ENCODE peak calls at places on chromosomes 2 and 18, in six cellular contexts. V, A, B, S, K and R are unnamed samples.

GRCh38 chr2:200788129-200788718 is 23.5 kb upstream of the BZW1 start:
- DNase-seq in A (no peak), B (no peak), V (no peak), K (no peak), S (no peak), R (no peak)

GRCh38 chr2:227460079-227460485 is 11.9 kb upstream of the AGFG1 start:
- DNase-seq in V (no peak), A (no peak), B (no peak), S (peak; percentile 46), K (peak; percentile 89), R (no peak)

GRCh38 chr2:96970910-96971309 is 15.5 kb downstream of the FAM178B start:
- DNase-seq in B (no peak), S (no peak), A (no peak), K (no peak), V (no peak), R (no peak)

GRCh38 chr2:153408708-153409107 is 69.9 kb downstream of the RPRM start:
- DNase-seq in S (no peak), B (no peak), A (no peak), V (no peak), K (no peak), R (no peak)

GRCh38 chr18:6219116-6219717 is 195.5 kb downstream of the L3MBTL4 start:
- DNase-seq in S (peak; percentile 46), A (peak; percentile 87), V (no peak), B (no peak), K (peak; percentile 19), R (no peak)

GRCh38 chr2:64595397-64596160 is 58.1 kb downstream of the SERTAD2 start:
- DNase-seq in V (no peak), K (no peak), S (no peak), B (no peak), A (peak; percentile 59), R (no peak)

GRCh38 chr18:34710430-34711386 is 610 bp downstream of the DTNA start:
- DNase-seq in B (no peak), V (no peak), S (no peak), A (no peak), K (no peak), R (no peak)

GRCh38 chr2:119484834-119485233 is 39.4 kb downstream of the SCTR start:
- DNase-seq in V (peak; percentile 45), A (no peak), K (no peak), B (no peak), S (no peak), R (peak; percentile 47)

GRCh38 chr2:240411261-240412160 is 24.0 kb upstream of the GPC1 start:
- DNase-seq in V (peak; percentile 66), S (no peak), A (no peak), B (no peak), K (no peak), R (peak; percentile 58)

GRCh38 chr2:240412211-240412830 is 23.1 kb upstream of the GPC1 start:
- DNase-seq in B (no peak), K (no peak), S (no peak), V (peak; percentile 76), A (peak; percentile 33), R (peak; percentile 65)

GRCh38 chr2:240410808-240411207 is 24.7 kb upstream of the GPC1 start:
- DNase-seq in B (no peak), A (no peak), S (no peak), V (peak; percentile 64), K (no peak), R (peak; percentile 50)

GRCh38 chr2:240413813-240414429 is 21.5 kb upstream of the GPC1 start:
- DNase-seq in S (no peak), B (no peak), A (no peak), K (no peak), V (peak; percentile 53), R (peak; percentile 48)

DNA sequence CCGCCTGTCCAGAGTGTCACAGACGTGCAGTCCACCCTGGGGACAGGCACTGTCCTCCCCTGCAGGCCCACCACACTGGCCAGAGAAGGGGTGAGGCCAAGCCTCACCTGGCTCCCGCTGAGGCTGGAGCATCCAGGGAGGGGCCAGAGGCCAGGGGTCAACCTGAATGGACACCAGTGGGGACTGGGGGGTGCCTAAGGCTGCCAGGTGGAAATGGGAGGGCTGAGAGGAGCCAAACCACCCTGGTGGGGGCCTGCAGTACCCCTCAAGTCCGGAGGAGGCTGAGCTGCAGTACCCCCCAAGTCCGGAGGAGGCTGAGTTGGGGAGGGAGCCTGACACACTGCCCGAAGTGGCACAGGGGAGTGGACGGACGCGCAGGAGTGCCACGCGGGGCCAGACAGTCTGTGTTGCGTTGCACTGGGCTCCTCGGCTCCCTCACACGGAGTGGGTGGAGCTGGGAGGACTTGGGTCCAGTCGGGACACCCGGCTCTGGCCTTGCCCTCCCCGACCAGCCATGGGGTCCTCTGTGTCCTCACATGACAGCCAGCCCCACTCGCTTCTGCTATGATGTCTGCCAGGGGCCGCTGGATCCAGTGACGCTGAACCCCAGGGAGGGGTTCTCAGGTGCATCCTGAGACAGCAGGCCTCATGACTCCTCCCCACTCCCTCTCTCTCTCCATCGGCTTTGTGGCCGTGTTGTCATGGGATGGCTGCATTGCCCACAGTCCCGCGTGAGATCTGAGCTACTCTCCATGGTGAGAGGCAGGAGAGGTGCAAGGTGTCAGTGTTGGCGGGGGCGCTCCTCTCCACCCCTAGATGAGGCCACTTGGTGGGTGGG is 22.3 kb upstream of the GPC1 start:
- DNase-seq in S (no peak), A (no peak), V (peak; percentile 79), B (no peak), K (no peak), R (peak; percentile 68)
- TF ChIP-seq CTCF in S (no peak), A (no peak), V (no peak), B (no peak), K (no peak), R (no peak)

GRCh38 chr2:25570161-25570840 is 103.1 kb downstream of the DTNB start:
- DNase-seq in V (no peak), B (no peak), A (no peak), K (no peak), S (no peak), R (no peak)

GRCh38 chr2:25572638-25573037 is 100.7 kb downstream of the DTNB start:
- DNase-seq in V (no peak), K (no peak), A (no peak), B (no peak), S (no peak), R (no peak)

GRCh38 chr2:25566094-25566493 is 107.3 kb downstream of the DTNB start:
- DNase-seq in S (no peak), B (no peak), A (no peak), K (no peak), V (no peak), R (no peak)

GRCh38 chr2:25566694-25567093 is 106.7 kb downstream of the DTNB start:
- DNase-seq in A (no peak), S (peak; percentile 63), K (no peak), V (no peak), B (no peak), R (no peak)

GRCh38 chr2:25567406-25567805 is 106.0 kb downstream of the DTNB start:
- DNase-seq in K (peak; percentile 40), A (peak; percentile 36), B (no peak), S (peak; percentile 58), V (no peak), R (no peak)
- TF ChIP-seq CTCF in K (peak; percentile 71), A (peak; percentile 55), B (no peak), S (no peak), V (no peak), R (peak; percentile 69)

DNA sequence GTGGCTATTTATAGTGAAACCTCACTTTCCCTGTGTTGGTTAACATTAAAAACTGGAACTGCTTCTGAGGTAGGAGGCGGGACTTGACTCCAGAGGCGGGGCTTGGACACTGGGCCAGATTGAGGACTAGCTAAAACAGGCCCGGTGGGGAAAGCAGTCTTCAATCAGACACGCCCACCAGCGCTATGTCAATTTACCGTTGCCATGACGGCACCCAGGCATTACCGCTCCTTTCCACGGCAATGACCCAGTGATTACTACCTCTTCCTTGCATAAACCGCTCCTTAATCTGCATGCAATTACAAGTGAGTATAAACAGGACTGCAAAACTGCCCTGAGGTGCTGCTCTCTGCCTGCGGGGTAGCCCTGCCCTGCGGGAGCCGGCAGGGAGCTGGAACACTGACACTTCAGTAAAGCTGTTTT is 35.3 kb downstream of the LRRFIP1 start:
- DNase-seq in B (peak; percentile 81), S (no peak), V (peak; percentile 99), A (peak; percentile 84), K (peak; percentile 83), R (no peak)
- TF ChIP-seq CTCF in B (no peak), S (no peak), V (no peak), A (no peak), K (no peak), R (no peak)

GRCh38 chr2:101518470-101519172 is 43.7 kb upstream of the RFX8 start:
- DNase-seq in S (no peak), V (no peak), A (peak; percentile 61), B (no peak), K (no peak), R (no peak)
- TF ChIP-seq CTCF in S (no peak), V (no peak), A (peak; percentile 46), B (no peak), K (no peak), R (peak; percentile 45)

DNA sequence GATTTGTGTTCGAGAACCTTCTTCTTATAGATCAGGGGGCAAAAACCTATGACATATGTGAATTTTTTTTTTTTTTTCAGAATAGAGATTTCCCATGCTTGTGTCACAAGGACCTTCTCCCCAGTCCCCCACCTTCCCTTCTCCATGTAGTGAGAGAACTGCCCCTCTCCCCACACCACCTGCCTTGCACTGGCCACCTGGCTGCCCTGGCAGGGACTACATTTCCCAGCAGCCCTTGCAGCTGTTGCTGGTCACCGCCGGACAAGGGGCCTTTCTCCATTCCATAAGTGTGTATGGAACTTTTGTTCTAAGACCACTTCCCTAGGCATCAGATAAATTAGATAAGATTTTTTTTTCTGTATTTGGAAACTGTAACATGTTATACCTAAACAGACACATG is 22.2 kb downstream of the MBP start:
- DNase-seq in A (no peak), S (no peak), B (no peak), V (peak; percentile 72), K (no peak), R (no peak)
- TF ChIP-seq CTCF in A (no peak), S (no peak), B (no peak), V (no peak), K (no peak), R (no peak)

GRCh38 chr2:83823238-83823637 is 635.8 kb downstream of the SUCLG1 start:
- DNase-seq in K (no peak), B (no peak), V (no peak), S (no peak), A (no peak), R (no peak)

GRCh38 chr2:83817511-83817910 is 641.6 kb downstream of the SUCLG1 start:
- DNase-seq in V (no peak), B (no peak), S (no peak), A (peak; percentile 10), K (no peak), R (no peak)
- TF ChIP-seq CTCF in V (no peak), B (no peak), S (no peak), A (peak; percentile 58), K (no peak), R (peak; percentile 58)